ENCODE peak calls at places on chromosomes 13 and 19, in four cellular contexts. V, I, P and Q are unnamed samples.

GRCh38 chr13:31538067-31539042 is 201.0 kb upstream of the RXFP2 start:
- DNase-seq in V (no peak), I (peak; percentile 13), P (no peak), Q (no peak)

GRCh38 chr13:89695343-89696257 is 1651.9 kb upstream of the MIR17HG start:
- DNase-seq in V (peak; percentile 13), I (peak; percentile 9), P (no peak), Q (no peak)

GRCh38 chr19:3335431-3336350 is 30.7 kb upstream of the NFIC start:
- DNase-seq in V (no peak), I (peak; percentile 74), P (no peak), Q (no peak)

GRCh38 chr19:39194832-39195542 is 1.8 kb upstream of the NCCRP1 start:
- DNase-seq in V (no peak), I (no peak), P (no peak), Q (no peak)

GRCh38 chr13:97030705-97031452 is 36.6 kb upstream of the OXGR1 start:
- DNase-seq in V (no peak), I (no peak), P (no peak), Q (no peak)

GRCh38 chr13:44764334-44764733 is 188.2 kb upstream of the TSC22D1 start:
- DNase-seq in V (no peak), I (peak; percentile 78), P (no peak), Q (no peak)

GRCh38 chr19:1451916-1452801 is 2.2 kb downstream of the APC2 start:
- DNase-seq in V (no peak), I (no peak), P (no peak), Q (no peak)

GRCh38 chr19:48603850-48604249 is 2.7 kb upstream of the SPACA4 start:
- DNase-seq in V (no peak), I (no peak), P (no peak), Q (no peak)

GRCh38 chr13:75226092-75226491 is 255.9 kb downstream of the TBC1D4 start:
- DNase-seq in V (no peak), I (no peak), P (no peak), Q (no peak)

GRCh38 chr13:98827449-98827848 is 75.0 kb upstream of the SLC15A1 start:
- DNase-seq in V (no peak), I (no peak), P (no peak), Q (no peak)

GRCh38 chr19:4487572-4487971 is 15.5 kb downstream of the HDGFL2 start:
- DNase-seq in V (no peak), I (no peak), P (no peak), Q (no peak)

GRCh38 chr13:75415720-75416119 is 66.2 kb downstream of the TBC1D4 start:
- DNase-seq in V (no peak), I (no peak), P (no peak), Q (no peak)

GRCh38 chr19:3118232-3119070 is 17.4 kb upstream of the GNA15 start:
- DNase-seq in V (no peak), I (no peak), P (no peak), Q (no peak)

GRCh38 chr13:49443327-49443688 is 556 bp downstream of the CAB39L start:
- DNase-seq in V (no peak), I (no peak), P (no peak), Q (no peak)

GRCh38 chr13:112057736-112058518 is 9.0 kb upstream of the SOX1 start:
- DNase-seq in V (no peak), I (no peak), P (no peak), Q (no peak)

GRCh38 chr13:91181892-91182291 is 165.6 kb upstream of the MIR17HG start:
- DNase-seq in V (no peak), I (no peak), P (no peak), Q (no peak)

GRCh38 chr13:49366841-49367240 is 77.0 kb downstream of the CAB39L start:
- DNase-seq in V (no peak), I (no peak), P (no peak), Q (no peak)

GRCh38 chr19:3411636-3412035 is 45.3 kb downstream of the NFIC start:
- DNase-seq in V (no peak), I (no peak), P (no peak), Q (no peak)

GRCh38 chr19:6501740-6502648 is at the start of gene TUBB4A:
- DNase-seq in V (no peak), I (peak; percentile 28), P (peak; percentile 43), Q (no peak)

GRCh38 chr13:108777421-108778420 is 148.3 kb downstream of the MYO16 start:
- DNase-seq in V (no peak), I (no peak), P (no peak), Q (no peak)

GRCh38 chr19:17107546-17108452 is 32.2 kb downstream of the MYO9B start:
- DNase-seq in V (peak; percentile 67), I (peak; percentile 77), P (no peak), Q (peak; percentile 93)

GRCh38 chr13:75934889-75935288 is 298.8 kb downstream of the LMO7 start:
- DNase-seq in V (no peak), I (no peak), P (no peak), Q (no peak)

GRCh38 chr13:51590966-51591627 is 6.8 kb downstream of the WDFY2 start:
- DNase-seq in V (no peak), I (no peak), P (no peak), Q (peak; percentile 54)

GRCh38 chr19:51702754-51703654 is 9.9 kb downstream of the SPACA6 start:
- DNase-seq in V (no peak), I (peak; percentile 70), P (no peak), Q (no peak)

GRCh38 chr13:60627071-60627686 is 230.2 kb downstream of the TDRD3 start:
- DNase-seq in V (no peak), I (no peak), P (no peak), Q (no peak)

GRCh38 chr19:5046339-5047039 is 77.6 kb downstream of the KDM4B start:
- DNase-seq in V (no peak), I (peak; percentile 74), P (no peak), Q (peak; percentile 54)

GRCh38 chr13:85228692-85229091 is 570.5 kb downstream of the SLITRK6 start:
- DNase-seq in V (no peak), I (no peak), P (no peak), Q (no peak)

GRCh38 chr19:48858984-48859710 is 9.3 kb downstream of the PLEKHA4 start:
- DNase-seq in V (no peak), I (peak; percentile 60), P (peak; percentile 77), Q (no peak)

GRCh38 chr13:50410921-50411712 is 395.9 kb downstream of the KCNRG start:
- DNase-seq in V (peak; percentile 17), I (no peak), P (no peak), Q (no peak)

GRCh38 chr19:30888937-30889336 is 460.3 kb downstream of the TSHZ3 start:
- DNase-seq in V (no peak), I (no peak), P (no peak), Q (no peak)

GRCh38 chr13:71252191-71252704 is 614.8 kb downstream of the DACH1 start:
- DNase-seq in V (no peak), I (no peak), P (no peak), Q (no peak)

GRCh38 chr19:49879243-49879960 is 1.9 kb downstream of the TBC1D17 start:
- DNase-seq in V (no peak), I (no peak), P (no peak), Q (no peak)

GRCh38 chr13:106343831-106344230 is 191.6 kb downstream of the EFNB2 start:
- DNase-seq in V (no peak), I (no peak), P (no peak), Q (no peak)

GRCh38 chr19:9622531-9622930 is 1.5 kb upstream of the ZNF561 start:
- DNase-seq in V (no peak), I (no peak), P (no peak), Q (peak; percentile 56)

GRCh38 chr19:31598730-31599238 is 249.5 kb upstream of the TSHZ3 start:
- DNase-seq in V (no peak), I (no peak), P (no peak), Q (no peak)

GRCh38 chr19:10019246-10019645 is 6.0 kb downstream of the RDH8 start:
- DNase-seq in V (no peak), I (no peak), P (no peak), Q (no peak)

GRCh38 chr13:21014139-21014665 is 47.2 kb downstream of the LATS2 start:
- DNase-seq in V (no peak), I (no peak), P (no peak), Q (no peak)

GRCh38 chr19:53294786-53295441 is 27.4 kb upstream of the VN1R4 start:
- DNase-seq in V (no peak), I (no peak), P (no peak), Q (no peak)

GRCh38 chr13:70708744-70709143 is 600.5 kb upstream of the KLHL1 start:
- DNase-seq in V (no peak), I (no peak), P (no peak), Q (no peak)

DNA sequence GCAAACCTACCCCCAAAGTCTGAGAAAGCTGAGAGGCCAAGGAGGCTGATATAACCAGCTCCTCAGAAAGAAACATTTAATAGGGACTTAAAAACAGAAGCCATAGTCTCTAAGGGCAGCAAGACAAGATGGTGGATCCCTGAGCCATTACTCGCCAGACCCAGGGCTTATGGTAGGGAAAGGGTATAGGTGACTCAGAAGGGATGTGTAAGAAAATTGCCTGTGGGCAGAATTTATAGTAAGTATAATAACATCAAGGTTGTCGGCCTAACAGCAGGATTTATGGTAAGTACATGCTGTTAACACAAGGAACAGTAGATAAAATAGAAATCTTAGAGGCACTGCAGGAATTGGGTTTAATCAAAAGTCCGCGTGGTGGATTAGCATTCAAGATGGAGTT is 14.7 kb downstream of the KBTBD6 start:
- DNase-seq in V (no peak), I (no peak), P (no peak), Q (no peak)
- H3K27ac ChIP-seq in V (no peak overlapping the region), I (no peak overlapping the region), P (no peak overlapping the region), Q (no peak overlapping the region)

DNA sequence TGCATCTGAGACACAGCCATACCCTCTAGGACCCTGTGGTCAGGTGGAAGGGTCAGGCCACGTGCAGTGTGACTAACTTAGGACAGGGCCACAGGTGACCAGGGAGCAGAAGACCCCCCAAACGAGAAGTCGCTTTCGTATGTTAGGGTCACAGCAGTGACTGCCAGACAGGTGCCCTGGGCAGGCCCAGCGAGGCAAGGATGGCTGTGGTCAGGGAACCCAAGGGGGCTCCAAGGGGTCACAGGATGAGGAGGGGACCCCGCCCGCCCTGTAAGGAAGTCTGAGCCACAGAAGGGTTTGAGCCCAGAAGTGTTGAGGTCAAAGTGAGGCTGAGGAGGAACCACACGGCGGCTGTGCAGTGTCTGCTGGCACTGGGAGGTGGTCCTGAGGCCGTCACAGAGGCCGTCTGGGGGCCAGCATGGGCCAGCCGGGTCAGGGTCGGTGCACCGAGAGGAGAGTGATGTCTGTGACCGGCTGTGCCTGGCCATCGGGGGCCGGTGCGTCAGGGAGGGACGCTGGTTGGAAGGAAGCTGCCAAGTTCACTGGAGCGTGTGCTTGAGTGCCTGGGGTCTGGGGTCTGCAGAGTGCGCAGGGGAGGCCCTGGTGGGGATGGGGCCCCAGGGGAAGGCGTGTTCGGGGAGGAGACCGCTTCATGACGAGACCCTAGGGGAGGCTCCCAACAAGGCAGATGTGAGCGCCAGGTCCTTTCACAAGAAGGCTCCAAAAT is 24.8 kb upstream of the TMEM255B start:
- DNase-seq in V (no peak), I (no peak), P (no peak), Q (no peak)
- H3K27ac ChIP-seq in V (no peak overlapping the region), I (no peak overlapping the region), P (no peak overlapping the region), Q (no peak overlapping the region)

GRCh38 chr13:110341445-110342247 is 34.6 kb downstream of the COL4A2 start:
- DNase-seq in V (no peak), I (no peak), P (no peak), Q (no peak)
- H3K27ac ChIP-seq in V (no peak overlapping the region), I (peak overlapping the region; percentile 87), P (no peak overlapping the region), Q (peak overlapping the region; percentile 63)

GRCh38 chr19:13460045-13460444 is 46.2 kb downstream of the CACNA1A start:
- DNase-seq in V (no peak), I (no peak), P (no peak), Q (no peak)
- H3K27ac ChIP-seq in V (no peak overlapping the region), I (no peak overlapping the region), P (no peak overlapping the region), Q (no peak overlapping the region)